ENCODE peak calls at places on chromosome 13, in seven cellular contexts. H is WTC11, E is ascending aorta, J is SJSA1, A is cerebellar nuclear complex, S is PC-9, V is naive B cell. Q is an unnamed sample.

GRCh38 chr13:24148414-24149305 is 11.9 kb upstream of the SPATA13 start:
- DNase-seq in H (no peak), E (no peak), J (peak), A (no peak), S (peak), V (no peak), Q (peak)

GRCh38 chr13:80101040-80101439 is 239.9 kb downstream of the SPRY2 start:
- DNase-seq in H (no peak), E (no peak), J (no peak), A (no peak), S (no peak), V (no peak), Q (no peak)

GRCh38 chr13:83281666-83282065 is 600.6 kb downstream of the SLITRK1 start:
- DNase-seq in H (no peak), E (no peak), J (no peak), A (no peak), S (no peak), V (no peak), Q (no peak)

GRCh38 chr13:110965038-110965754 is 50.3 kb upstream of the ANKRD10 start:
- DNase-seq in H (no peak), E (no peak), J (peak), A (no peak), S (peak), V (no peak), Q (peak)

GRCh38 chr13:94369862-94370491 is 109.5 kb downstream of the DCT start:
- DNase-seq in H (no peak), E (no peak), J (no peak), A (no peak), S (no peak), V (no peak), Q (no peak)

GRCh38 chr13:109813663-109814062 is 27.3 kb upstream of the IRS2 start:
- DNase-seq in H (no peak), E (no peak), J (no peak), A (no peak), S (no peak), V (no peak), Q (no peak)

GRCh38 chr13:94123543-94123942 is 355.9 kb downstream of the DCT start:
- DNase-seq in H (no peak), E (no peak), J (no peak), A (no peak), S (no peak), V (no peak), Q (no peak)

GRCh38 chr13:87677043-87677333 is 5.8 kb downstream of the SLITRK5 start:
- DNase-seq in H (no peak), E (no peak), J (no peak), A (no peak), S (no peak), V (no peak), Q (no peak)

GRCh38 chr13:112251930-112252585 is 124.1 kb upstream of the SPACA7 start:
- DNase-seq in H (no peak), E (no peak), J (no peak), A (no peak), S (no peak), V (no peak), Q (no peak)

GRCh38 chr13:72293206-72293605 is 426.2 kb upstream of the DACH1 start:
- DNase-seq in H (no peak), E (no peak), J (no peak), A (no peak), S (no peak), V (no peak), Q (no peak)

GRCh38 chr13:95234242-95234641 is 67.0 kb downstream of the ABCC4 start:
- DNase-seq in H (no peak), E (no peak), J (no peak), A (no peak), S (no peak), V (no peak), Q (no peak)

GRCh38 chr13:94711561-94712286 is 621 bp downstream of the SOX21 start:
- DNase-seq in H (peak), E (no peak), J (no peak), A (no peak), S (no peak), V (no peak), Q (no peak)

GRCh38 chr13:99269627-99270252 is 11.6 kb upstream of the GPR18 start:
- DNase-seq in H (no peak), E (no peak), J (peak), A (no peak), S (no peak), V (peak), Q (peak)

GRCh38 chr13:73388586-73388985 is 329.8 kb downstream of the KLF5 start:
- DNase-seq in H (no peak), E (no peak), J (no peak), A (no peak), S (no peak), V (no peak), Q (no peak)

GRCh38 chr13:107250626-107251025 is 682.7 kb upstream of the ARGLU1 start:
- DNase-seq in H (no peak), E (no peak), J (no peak), A (no peak), S (no peak), V (no peak), Q (no peak)

Q was measured in RKO.